ENCODE peak calls at places on chromosomes 7 and 10, in nine cellular contexts. L is gastrocnemius medialis, V is right lobe of liver, U is A549, H is HCT116, P is ovary, M is spleen, G is body of pancreas, J is HepG2. K is an unnamed sample.

GRCh38 chr10:107498983-107499382 is 334.5 kb upstream of the SORCS1 start:
- DNase-seq in V (no peak), U (no peak), P (no peak), J (no peak), G (no peak), H (no peak), L (no peak), M (no peak), K (no peak)

GRCh38 chr7:74180866-74181265 is 6.7 kb downstream of the EIF4H start:
- DNase-seq in U (no peak), L (peak; percentile 66), M (no peak), G (no peak), H (no peak), V (no peak), J (no peak), P (no peak), K (no peak)

GRCh38 chr7:129781856-129782256 is 170.3 kb downstream of the NRF1 start:
- DNase-seq in P (no peak), J (no peak), V (no peak), U (no peak), G (no peak), H (no peak), L (no peak), M (peak; percentile 71), K (no peak)

GRCh38 chr7:47638679-47639306 is 56.9 kb upstream of the TNS3 start:
- DNase-seq in H (no peak), G (peak; percentile 42), P (peak; percentile 51), M (no peak), J (peak; percentile 71), L (no peak), V (no peak), U (peak; percentile 72), K (no peak)

GRCh38 chr10:78927257-78927995 is 141.3 kb upstream of the ZMIZ1 start:
- DNase-seq in G (no peak), J (no peak), U (no peak), H (peak; percentile 68), P (no peak), L (no peak), V (peak; percentile 49), M (peak; percentile 66), K (peak; percentile 63)

GRCh38 chr7:69457912-69458491 is 140.3 kb upstream of the AUTS2 start:
- DNase-seq in J (no peak), V (peak; percentile 68), P (no peak), M (no peak), U (no peak), H (no peak), G (peak; percentile 31), L (peak; percentile 17), K (no peak)

GRCh38 chr10:132319853-132320669 is 11.9 kb upstream of the LRRC27 start:
- DNase-seq in U (peak; percentile 92), H (no peak), J (peak; percentile 71), V (no peak), M (peak; percentile 49), P (no peak), G (peak; percentile 25), L (peak; percentile 69), K (peak; percentile 60)

GRCh38 chr7:69962077-69962855 is 364.0 kb downstream of the AUTS2 start:
- DNase-seq in U (no peak), H (no peak), P (peak; percentile 21), V (no peak), G (peak; percentile 6), J (no peak), L (peak; percentile 15), M (no peak), K (no peak)

GRCh38 chr7:66078067-66078466 is 2.4 kb downstream of the ASL start:
- DNase-seq in M (peak; percentile 70), U (no peak), V (peak; percentile 94), L (no peak), H (no peak), G (no peak), J (no peak), P (no peak), K (no peak)

GRCh38 chr7:66070222-66070621 is 5.4 kb upstream of the ASL start:
- DNase-seq in H (no peak), G (no peak), J (no peak), P (no peak), M (no peak), U (no peak), L (no peak), V (no peak), K (no peak)

GRCh38 chr7:66076459-66077329 is 1.1 kb downstream of the ASL start:
- DNase-seq in H (no peak), P (no peak), G (peak; percentile 57), M (peak; percentile 73), V (peak; percentile 86), U (peak; percentile 30), J (peak; percentile 70), L (no peak), K (no peak)

DNA sequence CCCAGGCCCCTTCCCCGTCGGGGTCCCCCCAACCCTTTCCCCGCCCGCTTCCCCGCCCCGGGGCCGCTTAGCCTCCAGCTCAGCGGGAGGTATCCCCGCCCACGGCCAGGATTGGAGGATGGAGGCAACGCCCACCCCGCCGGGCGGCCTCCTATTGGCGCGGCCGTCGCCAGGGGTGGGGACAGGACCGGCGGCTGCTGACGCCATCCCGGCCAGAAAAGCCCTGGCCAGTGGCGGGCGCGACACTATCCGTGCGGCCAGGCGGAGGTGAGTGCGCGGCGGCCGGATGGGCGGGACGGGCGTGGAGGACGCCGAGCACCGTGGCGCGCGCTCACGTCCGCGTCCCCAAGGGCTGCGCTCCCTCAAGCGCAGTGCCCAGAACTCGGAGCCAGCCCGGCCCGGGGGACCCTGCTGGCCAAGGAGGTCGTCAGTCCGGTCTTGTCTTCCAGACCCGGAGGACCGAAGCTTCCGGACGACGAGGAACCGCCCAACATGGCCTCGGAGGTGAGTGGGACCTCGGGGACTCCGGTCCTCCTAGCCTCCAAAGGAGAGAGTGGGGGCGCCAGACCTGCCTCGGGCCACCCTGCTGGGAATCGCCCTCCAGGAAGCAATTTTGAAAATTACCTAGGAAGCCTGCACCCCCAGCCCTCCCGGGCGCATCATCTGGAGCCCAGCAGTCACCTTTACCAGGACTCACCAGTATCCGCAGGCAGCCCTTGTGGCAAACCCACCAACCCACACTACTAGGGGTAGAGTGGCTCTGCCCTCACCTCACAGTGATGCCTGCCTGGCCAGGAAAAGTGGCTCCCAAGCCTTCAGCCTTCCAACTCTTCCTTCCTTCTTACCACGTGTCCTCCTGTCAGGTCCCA is at the start of gene ASL:
- DNase-seq in L (peak; percentile 89), M (peak; percentile 97), U (peak; percentile 89), G (peak; percentile 95), V (peak; percentile 98), J (peak; percentile 83), H (peak; percentile 77), P (peak; percentile 94), K (peak; percentile 99)
- TF ChIP-seq POLR2A in L (peak; percentile 96), M (no peak), U (peak; percentile 96), G (peak; percentile 91), V (peak; percentile 94), J (peak; percentile 72), H (peak; percentile 73), P (peak; percentile 84), K (peak; percentile 97)

DNA sequence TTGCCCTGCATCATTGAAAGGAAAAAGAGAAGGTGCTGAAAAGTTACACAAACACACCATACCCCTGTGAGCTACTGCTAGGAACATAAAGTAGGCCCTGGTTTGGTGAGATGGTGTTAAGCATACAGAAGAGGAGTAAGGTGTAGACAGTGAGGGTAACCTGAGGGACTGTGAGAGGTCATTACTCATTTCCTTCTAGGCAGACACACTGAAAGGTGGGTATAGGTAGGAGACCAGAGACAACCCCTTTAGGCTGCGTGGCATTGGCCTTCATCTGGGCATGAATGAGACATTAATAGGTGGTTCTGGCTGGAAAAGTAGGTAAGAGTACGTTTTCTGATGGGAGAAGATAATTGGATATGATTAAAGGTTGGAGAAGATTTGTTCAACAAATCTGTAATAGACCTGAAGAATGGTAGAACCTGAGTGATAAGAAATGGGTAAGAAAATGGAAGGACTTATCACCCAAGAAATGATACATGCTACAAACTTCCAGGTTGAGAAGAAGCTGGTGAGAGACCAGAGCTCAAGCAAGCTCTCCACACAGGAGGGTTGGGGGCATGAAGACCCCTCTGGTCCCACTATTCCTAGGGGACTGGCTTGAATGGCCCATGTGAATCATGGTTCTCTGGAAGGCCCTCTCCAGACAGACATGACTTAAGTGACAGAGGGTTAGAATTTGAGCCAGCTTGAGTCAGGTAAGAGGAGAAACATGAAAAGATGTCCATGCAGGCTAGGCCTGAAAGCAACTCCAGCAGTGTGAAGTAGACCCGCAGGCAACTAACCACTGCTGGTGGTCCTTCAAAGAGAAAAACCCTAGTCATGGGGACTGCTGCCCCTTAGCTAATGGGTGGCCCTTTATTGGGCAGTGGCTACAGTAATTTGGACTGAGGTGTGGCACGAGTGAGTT is 3.8 kb downstream of the COMTD1 start:
- DNase-seq in M (no peak), J (no peak), G (no peak), L (no peak), U (no peak), V (no peak), P (no peak), H (no peak), K (no peak)
- TF ChIP-seq POLR2A in M (no peak), J (peak; percentile 40), G (peak; percentile 9), L (no peak), U (no peak), V (no peak), P (no peak), H (no peak), K (no peak)

GRCh38 chr10:12041766-12042408 is 722 bp downstream of the UPF2 start:
- DNase-seq in L (peak; percentile 13), G (peak; percentile 40), M (no peak), V (peak; percentile 69), J (peak; percentile 33), H (no peak), P (no peak), U (peak; percentile 28), K (peak; percentile 16)

GRCh38 chr10:12045610-12046009 is 3.0 kb upstream of the UPF2 start:
- DNase-seq in G (no peak), J (no peak), U (no peak), V (no peak), H (no peak), L (no peak), M (no peak), P (no peak), K (no peak)

GRCh38 chr10:12042797-12043651 is at the start of gene UPF2:
- DNase-seq in M (peak; percentile 98), J (peak; percentile 96), L (peak; percentile 99), P (peak; percentile 98), U (peak; percentile 99), H (peak; percentile 97), V (peak; percentile 98), G (peak; percentile 99), K (peak; percentile 89)

GRCh38 chr10:12042409-12042796 is 206 bp downstream of the UPF2 start:
- DNase-seq in L (no peak), G (peak; percentile 22), H (no peak), J (no peak), P (no peak), M (peak; percentile 93), U (no peak), V (no peak), K (peak; percentile 7)
- TF ChIP-seq POLR2A in L (no peak), G (peak; percentile 68), H (no peak), J (peak; percentile 34), P (peak; percentile 18), M (no peak), U (peak; percentile 37), V (peak; percentile 34), K (peak; percentile 40)

DNA sequence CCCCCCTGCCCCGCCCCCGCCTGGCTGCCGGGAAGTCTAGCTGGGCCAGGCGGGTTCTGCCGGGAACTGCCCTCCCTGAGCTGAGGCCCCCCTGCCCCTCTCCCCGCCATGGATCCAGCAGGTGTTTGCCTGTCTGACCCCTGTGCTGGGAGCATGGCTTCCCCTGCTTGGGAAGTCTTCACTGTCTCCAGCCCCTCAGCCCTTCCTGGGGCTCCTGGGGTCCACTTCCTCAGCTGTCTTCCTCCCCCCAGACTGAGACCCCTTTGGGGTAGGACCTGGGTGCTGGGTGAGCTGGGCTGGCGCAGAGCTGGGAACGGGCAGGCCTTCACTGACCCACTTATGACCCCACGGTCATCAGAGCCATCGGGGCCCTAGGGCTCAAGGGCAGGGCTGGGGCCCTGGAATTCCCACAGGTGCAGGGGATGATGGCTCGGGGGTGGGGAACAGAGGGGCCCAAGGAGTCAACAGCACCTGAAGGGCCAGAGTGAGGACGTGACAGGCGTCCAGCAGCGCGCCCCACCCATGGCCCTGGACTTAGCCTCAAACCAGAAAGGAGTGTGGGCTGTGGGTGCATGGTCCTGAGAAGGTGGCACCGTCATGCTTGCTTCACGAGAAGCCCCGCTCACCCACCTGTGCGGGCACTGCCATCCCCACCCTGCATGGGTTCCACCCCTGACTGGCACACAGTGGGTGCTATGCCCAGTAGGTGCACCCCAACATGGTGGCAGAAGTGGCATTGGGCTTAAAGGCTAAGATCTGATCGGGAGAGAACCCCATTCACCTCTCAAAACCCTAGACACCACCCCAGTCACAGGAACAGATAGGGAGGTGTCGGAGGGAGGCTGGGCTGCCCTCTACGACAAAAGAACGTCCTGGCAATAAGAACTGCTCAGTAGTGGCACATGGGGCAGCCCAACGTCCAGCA is 16.2 kb upstream of the TNRC18 start:
- DNase-seq in U (no peak), J (peak; percentile 32), H (no peak), P (no peak), V (no peak), M (no peak), L (no peak), G (no peak), K (no peak)
- TF ChIP-seq POLR2A in U (no peak), J (no peak), H (no peak), P (no peak), V (no peak), M (no peak), L (no peak), G (no peak), K (no peak)